ENCODE peak calls at places on chromosomes 2 and 18, in ten cellular contexts. F is dorsolateral prefrontal cortex; W is MM.1S; U is CD8-positive, alpha-beta T cell; B is right cardiac atrium; R is cardiac muscle cell; X is tibial artery; O is upper lobe of right lung; P is right lobe of liver; Q is thoracic aorta. Z is an unnamed sample.
A peak's percentile ranks its signal among the peaks of the same experiment; 100 is the strongest.

GRCh38 chr2:231191896-231192872 is 6.2 kb upstream of the ARMC9 start:
- DNase-seq in F (no peak), W (no peak), U (no peak), B (peak; percentile 92), R (peak; percentile 93), X (peak; percentile 92), O (no peak), P (peak; percentile 67), Q (peak; percentile 71), Z (peak; percentile 85)

GRCh38 chr2:151916632-151917031 is 88.4 kb upstream of the ARL5A start:
- DNase-seq in F (no peak), W (no peak), U (no peak), B (no peak), R (no peak), X (no peak), O (no peak), P (no peak), Q (no peak), Z (no peak)

GRCh38 chr2:63819256-63819655 is 22.4 kb upstream of the UGP2 start:
- DNase-seq in F (no peak), W (no peak), U (no peak), B (no peak), R (no peak), X (no peak), O (no peak), P (no peak), Q (no peak), Z (no peak)

GRCh38 chr2:95389256-95390119 is 13.0 kb upstream of the FAHD2A start:
- DNase-seq in F (peak; percentile 82), W (peak; percentile 31), U (no peak), B (peak; percentile 85), R (peak; percentile 79), X (no peak), O (peak; percentile 82), P (no peak), Q (no peak), Z (peak; percentile 78)

GRCh38 chr2:162099836-162100235 is 25.8 kb upstream of the DPP4 start:
- DNase-seq in F (no peak), W (no peak), U (no peak), B (no peak), R (no peak), X (no peak), O (no peak), P (no peak), Q (no peak), Z (no peak)

GRCh38 chr18:63897072-63897471 is 9.6 kb downstream of the SERPINB2 start:
- DNase-seq in F (no peak), W (no peak), U (no peak), B (no peak), R (peak; percentile 73), X (no peak), O (no peak), P (no peak), Q (no peak), Z (no peak)

GRCh38 chr2:163800889-163801498 is 65.2 kb upstream of the FIGN start:
- DNase-seq in F (no peak), W (no peak), U (no peak), B (no peak), R (peak; percentile 21), X (no peak), O (no peak), P (no peak), Q (no peak), Z (no peak)

GRCh38 chr2:160308915-160309314 is 108.8 kb upstream of the ITGB6 start:
- DNase-seq in F (no peak), W (no peak), U (no peak), B (no peak), R (peak; percentile 58), X (no peak), O (no peak), P (no peak), Q (no peak), Z (no peak)

GRCh38 chr2:138116456-138116855 is 152.2 kb downstream of the HNMT start:
- DNase-seq in F (no peak), W (no peak), U (no peak), B (no peak), R (no peak), X (no peak), O (no peak), P (no peak), Q (no peak), Z (no peak)

GRCh38 chr2:222673883-222674282 is 2.4 kb downstream of the MOGAT1 start:
- DNase-seq in F (no peak), W (no peak), U (no peak), B (no peak), R (no peak), X (no peak), O (no peak), P (no peak), Q (no peak), Z (no peak)

GRCh38 chr2:99514357-99514756 is 24.5 kb upstream of the REV1 start:
- DNase-seq in F (no peak), W (no peak), U (no peak), B (no peak), R (no peak), X (no peak), O (no peak), P (no peak), Q (no peak), Z (no peak)

GRCh38 chr2:220795705-220796104 is 776.4 kb downstream of the EPHA4 start:
- DNase-seq in F (no peak), W (no peak), U (no peak), B (no peak), R (no peak), X (no peak), O (no peak), P (no peak), Q (no peak), Z (no peak)

GRCh38 chr2:191916826-191917225 is 69.9 kb upstream of the CAVIN2 start:
- DNase-seq in F (no peak), W (no peak), U (no peak), B (no peak), R (no peak), X (no peak), O (no peak), P (no peak), Q (no peak), Z (no peak)

GRCh38 chr2:218033208-218033589 is 30.4 kb upstream of the TNS1 start:
- DNase-seq in F (no peak), W (no peak), U (no peak), B (no peak), R (no peak), X (no peak), O (no peak), P (no peak), Q (no peak), Z (no peak)

GRCh38 chr2:205769494-205769848 is 87.2 kb downstream of the NRP2 start:
- DNase-seq in F (no peak), W (no peak), U (no peak), B (no peak), R (peak; percentile 81), X (no peak), O (no peak), P (no peak), Q (no peak), Z (no peak)

DNA sequence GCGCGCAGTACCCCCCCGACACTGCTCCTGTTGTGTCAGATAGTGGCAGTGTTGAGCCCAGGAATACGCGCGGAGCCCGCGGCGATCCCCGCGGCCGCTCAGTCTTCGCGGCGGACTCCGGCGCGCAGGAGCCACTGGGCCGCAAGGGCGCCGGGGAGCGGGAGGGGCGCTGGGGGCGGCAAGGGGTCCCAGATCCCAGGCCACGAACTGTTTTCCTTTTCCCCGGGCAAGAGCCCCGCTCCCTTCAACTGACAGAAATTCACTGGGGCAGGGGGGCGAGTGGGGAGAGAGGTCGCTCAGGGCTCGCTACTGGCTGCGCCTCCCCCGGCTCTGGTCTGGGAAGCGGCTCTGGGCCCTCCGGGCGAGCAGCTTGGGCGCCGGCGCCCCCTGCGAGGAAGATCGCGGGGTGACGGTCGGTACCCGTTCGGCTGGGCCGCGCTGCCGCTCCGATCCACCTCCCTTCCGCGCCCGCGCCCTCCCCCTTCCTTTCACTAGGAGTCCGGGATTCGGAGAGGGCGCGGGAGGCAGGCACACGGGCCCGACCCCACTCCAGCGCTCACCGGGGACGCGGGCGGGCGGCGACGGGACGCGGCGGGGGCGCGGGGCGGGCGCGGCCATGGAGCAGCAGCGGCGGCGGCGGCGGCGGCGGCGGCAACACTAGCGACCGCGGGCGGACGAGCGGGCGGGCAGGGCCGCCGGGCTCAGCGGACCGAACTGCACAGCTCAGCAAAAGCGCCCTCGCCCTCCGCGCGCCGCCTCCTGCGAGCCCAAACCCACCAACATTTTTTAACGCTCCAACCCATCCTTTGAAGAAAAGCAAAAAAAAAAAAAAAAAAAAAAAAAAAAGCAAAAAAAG is 1.4 kb upstream of the SETBP1 start:
- DNase-seq in F (peak; percentile 87), W (peak; percentile 93), U (peak; percentile 54), B (peak; percentile 94), R (peak; percentile 91), X (peak; percentile 90), O (peak; percentile 91), P (peak; percentile 89), Q (no peak), Z (peak; percentile 88)
- H3K27ac ChIP-seq in F (peak overlapping the region; percentile 95), W (peak overlapping the region; percentile 97), U (peak overlapping the region; percentile 44), B (peak overlapping the region; percentile 96), R (peak overlapping the region; percentile 94), X (peak overlapping the region; percentile 100), O (peak overlapping the region; percentile 94), P (peak overlapping the region; percentile 95), Q (peak overlapping the region; percentile 97), Z (peak overlapping the region; percentile 95)

DNA sequence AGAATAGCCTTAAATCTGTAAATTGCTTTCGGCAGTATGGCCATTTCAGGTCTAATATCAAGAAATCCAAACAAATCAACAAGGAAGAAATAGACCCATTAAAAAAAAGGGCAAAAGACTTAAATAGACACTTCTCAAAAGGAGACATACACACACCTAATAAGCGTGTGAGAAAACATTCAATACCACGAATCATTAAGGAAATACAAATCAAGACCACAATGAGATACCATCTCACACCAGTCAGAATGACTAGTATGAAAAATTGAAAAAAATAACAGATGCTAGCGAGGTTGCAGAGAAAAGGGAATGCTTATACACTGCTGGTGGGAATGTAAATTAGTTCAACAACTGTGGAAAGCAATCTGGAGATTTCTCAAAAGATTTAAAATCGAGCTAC is 243.2 kb downstream of the DSEL start:
- DNase-seq in F (no peak), W (no peak), U (no peak), B (no peak), R (no peak), X (no peak), O (no peak), P (no peak), Q (no peak), Z (no peak)
- H3K4me3 ChIP-seq in F (no peak overlapping the region), W (no peak overlapping the region), U (no peak overlapping the region), B (no peak overlapping the region), R (no peak overlapping the region), X (no peak overlapping the region), O (no peak overlapping the region), P (no peak overlapping the region), Q (no peak overlapping the region), Z (no peak overlapping the region)

DNA sequence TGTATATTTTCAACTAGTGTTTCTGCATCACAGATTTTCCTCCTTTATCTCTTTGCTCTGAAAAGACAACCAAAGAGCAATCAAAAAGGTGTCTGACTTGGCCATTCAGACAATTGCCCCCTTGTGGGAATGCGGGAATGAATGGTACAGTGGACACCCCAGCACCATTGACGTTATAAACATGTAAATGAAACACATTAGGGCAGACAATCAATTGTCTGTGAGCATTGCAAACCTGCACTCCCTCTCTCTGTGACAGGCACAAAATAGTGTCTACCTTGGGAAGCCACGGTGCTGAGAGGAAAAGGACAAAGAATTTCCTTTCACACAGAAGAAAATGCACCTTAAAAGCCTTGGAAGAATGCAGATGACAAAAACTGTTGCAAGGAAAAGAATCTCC is 8.0 kb downstream of the ZEB2 start:
- DNase-seq in F (no peak), W (no peak), U (no peak), B (no peak), R (no peak), X (no peak), O (no peak), P (no peak), Q (no peak), Z (no peak)
- H3K27ac ChIP-seq in F (peak overlapping the region; percentile 100), W (no peak overlapping the region), U (no peak overlapping the region), B (peak overlapping the region; percentile 93), R (no peak overlapping the region), X (peak overlapping the region; percentile 99), O (peak overlapping the region; percentile 97), P (peak overlapping the region; percentile 96), Q (peak overlapping the region; percentile 99), Z (peak overlapping the region; percentile 96)

GRCh38 chr2:45003586-45004568 is 5.4 kb downstream of the SIX2 start:
- DNase-seq in F (no peak), W (no peak), U (no peak), B (no peak), R (no peak), X (no peak), O (no peak), P (no peak), Q (no peak), Z (no peak)
- H3K4me3 ChIP-seq in F (no peak overlapping the region), W (no peak overlapping the region), U (no peak overlapping the region), B (peak overlapping the region; percentile 22), R (peak overlapping the region; percentile 11), X (no peak overlapping the region), O (peak overlapping the region; percentile 14), P (no peak overlapping the region), Q (peak overlapping the region; percentile 11), Z (no peak overlapping the region)

Z was measured in psoas muscle.